ENCODE peak calls at places on chromosome 1, in eight cellular contexts. A is astrocyte; R is CD8-positive, alpha-beta T cell; S is body of pancreas; K is adrenal gland; D is Caco-2; G is choroid plexus epithelial cell; V is colonic mucosa. H is an unnamed sample.

GRCh38 chr1:39178541-39179431 is 25.7 kb upstream of the MACF1 start:
- DNase-seq in A (peak), R (no peak), S (peak), K (peak), D (peak), G (peak), V (no peak), H (peak)

GRCh38 chr1:55632058-55632457 is 416.9 kb upstream of the USP24 start:
- DNase-seq in A (peak), R (no peak), S (no peak), K (no peak), D (no peak), G (peak), V (no peak), H (peak)

GRCh38 chr1:238484121-238484520 is 593.4 kb upstream of the ZP4 start:
- DNase-seq in A (peak), R (no peak), S (no peak), K (no peak), D (no peak), G (peak), V (no peak), H (peak)

GRCh38 chr1:204791453-204792366 is 79.0 kb upstream of the NFASC start:
- DNase-seq in A (peak), R (peak), S (peak), K (peak), D (peak), G (peak), V (peak), H (peak)

GRCh38 chr1:2384941-2385481 is 6.3 kb downstream of the MORN1 start:
- DNase-seq in A (no peak), R (no peak), S (no peak), K (peak), D (no peak), G (no peak), V (no peak), H (no peak)

GRCh38 chr1:212030936-212031528 is 4.3 kb downstream of the INTS7 start:
- DNase-seq in A (peak), R (no peak), S (no peak), K (no peak), D (no peak), G (peak), V (no peak), H (peak)

GRCh38 chr1:152479792-152480595 is 30.6 kb upstream of the LCE5A start:
- DNase-seq in A (no peak), R (peak), S (peak), K (peak), D (peak), G (peak), V (peak), H (peak)

GRCh38 chr1:160704250-160704649 is 7.4 kb downstream of the CD48 start:
- DNase-seq in A (no peak), R (no peak), S (no peak), K (peak), D (no peak), G (no peak), V (no peak), H (no peak)

GRCh38 chr1:178486100-178487069 is 10.4 kb downstream of the CLEC20A start:
- DNase-seq in A (no peak), R (no peak), S (no peak), K (no peak), D (no peak), G (no peak), V (no peak), H (no peak)

DNA sequence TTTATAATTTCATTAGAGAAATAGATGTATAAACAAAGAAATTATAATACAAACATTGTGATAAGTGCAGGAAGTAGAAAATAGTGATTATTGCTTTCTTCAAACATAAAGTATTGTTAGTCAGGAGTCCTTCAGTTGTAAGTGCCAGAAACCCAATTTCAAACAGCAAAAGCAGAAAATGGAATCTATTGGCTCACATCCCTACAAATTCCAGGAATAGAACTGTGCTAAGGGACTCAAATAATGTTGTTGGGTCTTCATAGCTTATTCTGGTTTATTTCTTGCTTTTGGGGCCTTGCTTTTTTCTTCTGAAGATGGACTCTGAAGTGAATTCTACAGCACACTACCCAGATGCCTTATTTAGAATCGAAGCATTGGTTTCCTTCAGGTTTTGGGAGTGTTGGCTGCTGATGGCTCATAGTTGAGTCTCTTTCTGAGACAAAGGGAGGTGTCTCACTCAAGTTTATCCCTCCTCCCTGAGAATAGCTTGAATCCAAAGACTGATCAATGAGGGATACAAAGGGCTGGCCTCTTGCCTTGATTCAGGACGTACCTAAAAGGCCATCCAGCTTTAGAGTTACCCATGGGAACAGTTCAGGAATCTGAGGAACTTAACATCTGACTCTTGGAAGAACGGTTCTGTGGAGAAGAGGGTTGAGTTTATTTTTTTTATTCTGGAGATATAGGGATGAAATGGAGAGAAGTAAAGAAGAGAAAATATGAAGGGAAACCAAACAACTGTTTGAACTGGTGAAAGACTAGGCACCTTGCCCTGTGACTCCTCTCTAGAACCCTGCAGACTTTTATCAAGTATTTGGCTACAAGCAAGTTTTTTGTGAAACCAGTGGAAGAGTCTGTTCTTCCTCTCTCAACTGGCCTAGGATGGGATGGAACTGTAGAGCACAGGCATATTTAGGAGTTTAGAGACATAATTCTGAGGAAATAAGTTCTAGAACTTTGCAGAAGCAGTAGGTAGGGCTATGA is 39.0 kb upstream of the ATG4C start:
- DNase-seq in A (no peak), R (no peak), S (no peak), K (no peak), D (no peak), G (no peak), V (no peak), H (no peak)
- H3K4me3 ChIP-seq in A (no peak), R (no peak), S (no peak), K (no peak), D (no peak), G (no peak), V (no peak), H (no peak)

DNA sequence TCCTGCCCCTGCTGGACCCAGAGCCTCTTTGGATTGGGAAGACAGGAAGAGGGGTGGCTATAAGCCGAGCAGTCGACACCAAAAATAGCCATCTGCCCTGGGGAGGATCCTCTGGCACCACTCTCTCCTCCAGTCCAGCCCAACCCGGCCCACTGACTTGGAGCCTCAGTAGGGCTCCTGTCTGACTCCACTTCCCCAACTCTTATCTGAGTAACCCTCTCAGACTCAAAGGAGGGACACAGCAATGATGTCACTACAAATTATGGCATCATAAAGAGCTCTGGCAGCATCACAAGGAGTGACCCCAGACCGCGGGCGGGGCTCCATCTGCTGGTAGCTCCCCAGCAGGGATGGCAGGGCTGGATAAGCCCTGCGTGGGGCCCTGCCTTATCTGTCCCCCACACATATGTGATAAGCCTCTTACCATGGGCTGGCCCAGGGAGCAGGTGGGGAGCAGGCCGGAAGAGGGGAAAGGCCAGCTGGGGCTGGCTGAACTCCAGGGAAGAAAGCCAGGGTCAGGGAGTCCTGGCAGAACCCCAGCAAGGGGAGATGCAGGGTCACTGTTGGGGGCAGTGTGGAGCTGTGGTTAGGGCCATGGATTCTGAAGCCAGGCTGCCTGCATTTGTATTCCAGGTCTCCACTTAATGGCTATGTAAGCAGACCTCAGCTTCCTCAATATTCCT is 4.6 kb upstream of the SLC6A9 start:
- DNase-seq in A (no peak), R (no peak), S (peak), K (peak), D (no peak), G (peak), V (no peak), H (peak)
- TF ChIP-seq CTCF in A (no peak), R (no peak), S (no peak), K (no peak), D (no peak), G (peak), V (no peak), H (peak)

GRCh38 chr1:117049857-117050256 is 10.3 kb upstream of the TTF2 start:
- DNase-seq in A (no peak), R (no peak), S (no peak), K (no peak), D (no peak), G (no peak), V (no peak), H (no peak)

GRCh38 chr1:117048431-117049133 is 11.5 kb upstream of the TTF2 start:
- DNase-seq in A (no peak), R (no peak), S (no peak), K (no peak), D (no peak), G (no peak), V (no peak), H (no peak)

GRCh38 chr1:117054068-117054467 is 6.1 kb upstream of the TTF2 start:
- DNase-seq in A (no peak), R (no peak), S (no peak), K (no peak), D (no peak), G (no peak), V (no peak), H (no peak)

GRCh38 chr1:117047271-117047670 is 12.9 kb upstream of the TTF2 start:
- DNase-seq in A (no peak), R (no peak), S (no peak), K (no peak), D (no peak), G (no peak), V (no peak), H (no peak)

GRCh38 chr1:117051224-117052064 is 8.7 kb upstream of the TTF2 start:
- DNase-seq in A (no peak), R (peak), S (no peak), K (no peak), D (no peak), G (no peak), V (peak), H (peak)
- H3K4me3 ChIP-seq in A (no peak), R (peak), S (no peak), K (no peak), D (no peak), G (no peak), V (no peak), H (no peak)

GRCh38 chr1:165288301-165289120 is 68.0 kb downstream of the LMX1A start:
- DNase-seq in A (no peak), R (no peak), S (no peak), K (no peak), D (no peak), G (no peak), V (peak), H (no peak)
- TF ChIP-seq CTCF in A (no peak), R (no peak), S (no peak), K (no peak), D (no peak), G (no peak), V (no peak), H (no peak)

DNA sequence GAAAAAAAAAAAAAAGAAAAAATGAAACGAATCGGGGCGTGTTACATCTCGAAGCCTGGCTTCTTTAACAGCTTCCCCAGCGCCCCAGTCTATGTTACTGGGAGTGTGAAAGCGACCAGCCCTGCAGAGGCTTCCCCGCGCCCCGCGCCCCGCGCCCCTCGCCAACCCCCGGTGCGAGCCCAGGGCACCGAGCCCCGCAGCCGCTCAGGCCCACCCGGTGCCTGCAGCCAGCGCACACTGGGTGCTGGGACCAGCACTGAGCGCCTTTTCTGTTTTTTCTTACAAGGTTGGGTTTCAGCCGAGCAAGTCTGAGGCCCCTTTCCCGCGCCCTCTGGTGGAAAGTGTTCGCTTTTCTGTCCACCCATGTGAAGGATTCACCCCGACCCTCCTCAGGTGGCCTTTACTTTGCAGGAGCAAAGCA is 42.1 kb upstream of the ZNF496 start:
- DNase-seq in A (no peak), R (peak), S (peak), K (peak), D (no peak), G (peak), V (peak), H (peak)
- H3K4me3 ChIP-seq in A (no peak), R (peak), S (no peak), K (peak), D (no peak), G (peak), V (peak), H (peak)

H was measured in fibroblast of pulmonary artery.